ENCODE peak calls at places on chromosomes 11 and 22, in four cellular contexts. One of them, this sample, is unnamed.

GRCh38 chr22:45930324-45930723 is 46.6 kb downstream of the WNT7B start:
- DNase-seq in aorta: no peak
- DNase-seq in breast epithelium: no peak
- DNase-seq in pancreas: no peak
- DNase-seq in this sample: no peak

GRCh38 chr11:79809487-79809886 is 368.7 kb upstream of the TENM4 start:
- DNase-seq in aorta: no peak
- DNase-seq in breast epithelium: no peak
- DNase-seq in pancreas: no peak
- DNase-seq in this sample: no peak

GRCh38 chr22:36344106-36344827 is 43.5 kb downstream of the MYH9 start:
- DNase-seq in pancreas: no peak
- DNase-seq in breast epithelium: no peak
- DNase-seq in aorta: no peak
- DNase-seq in this sample: peak; percentile 71

GRCh38 chr22:36064358-36064757 is 35.7 kb upstream of the RBFOX2 start:
- DNase-seq in aorta: no peak
- DNase-seq in breast epithelium: no peak
- DNase-seq in pancreas: no peak
- DNase-seq in this sample: no peak

GRCh38 chr11:116109228-116109627 is 605.0 kb upstream of the CADM1 start:
- DNase-seq in pancreas: no peak
- DNase-seq in breast epithelium: no peak
- DNase-seq in aorta: no peak
- DNase-seq in this sample: no peak

GRCh38 chr22:38291201-38291777 is 18.5 kb upstream of the TMEM184B start:
- DNase-seq in pancreas: no peak
- DNase-seq in aorta: no peak
- DNase-seq in breast epithelium: no peak
- DNase-seq in this sample: no peak

GRCh38 chr11:65431452-65432132 is 9.0 kb downstream of the NEAT1 start:
- DNase-seq in aorta: no peak
- DNase-seq in breast epithelium: peak; percentile 18
- DNase-seq in pancreas: no peak
- DNase-seq in this sample: no peak

GRCh38 chr22:44413211-44413610 is 84.8 kb downstream of the RTL6 start:
- DNase-seq in pancreas: no peak
- DNase-seq in breast epithelium: no peak
- DNase-seq in aorta: peak; percentile 19
- DNase-seq in this sample: peak; percentile 29

GRCh38 chr11:69358398-69359080 is 64.6 kb downstream of the MYEOV start:
- DNase-seq in aorta: no peak
- DNase-seq in breast epithelium: no peak
- DNase-seq in pancreas: no peak
- DNase-seq in this sample: no peak

GRCh38 chr11:69218271-69218682 is 62.5 kb downstream of the SMIM38 start:
- DNase-seq in pancreas: no peak
- DNase-seq in aorta: no peak
- DNase-seq in breast epithelium: no peak
- DNase-seq in this sample: no peak

GRCh38 chr11:46917109-46918086 is 952 bp downstream of the LRP4 start:
- DNase-seq in pancreas: no peak
- DNase-seq in aorta: no peak
- DNase-seq in breast epithelium: no peak
- DNase-seq in this sample: no peak

GRCh38 chr11:118370774-118371173 is 11.4 kb downstream of the UBE4A start:
- DNase-seq in breast epithelium: no peak
- DNase-seq in pancreas: no peak
- DNase-seq in aorta: no peak
- DNase-seq in this sample: no peak

GRCh38 chr11:108758458-108758857 is 93.6 kb downstream of the DDX10 start:
- DNase-seq in aorta: no peak
- DNase-seq in breast epithelium: no peak
- DNase-seq in pancreas: no peak
- DNase-seq in this sample: no peak

GRCh38 chr11:69013009-69013951 is at the start of gene MRGPRF:
- DNase-seq in aorta: peak; percentile 99
- DNase-seq in pancreas: peak; percentile 59
- DNase-seq in breast epithelium: peak; percentile 67
- DNase-seq in this sample: peak; percentile 58

GRCh38 chr11:17719028-17719939 is at the start of gene MYOD1:
- DNase-seq in aorta: no peak
- DNase-seq in pancreas: no peak
- DNase-seq in breast epithelium: no peak
- DNase-seq in this sample: no peak

GRCh38 chr11:76888989-76889388 is 28.3 kb downstream of the ACER3 start:
- DNase-seq in pancreas: no peak
- DNase-seq in breast epithelium: no peak
- DNase-seq in aorta: no peak
- DNase-seq in this sample: no peak

GRCh38 chr11:66967670-66968425 is 7.3 kb upstream of the C11orf86 start:
- DNase-seq in pancreas: no peak
- DNase-seq in breast epithelium: no peak
- DNase-seq in aorta: no peak
- DNase-seq in this sample: no peak

GRCh38 chr11:62546937-62547625 is 475 bp upstream of the AHNAK start:
- DNase-seq in breast epithelium: peak; percentile 60
- DNase-seq in aorta: peak; percentile 80
- DNase-seq in pancreas: peak; percentile 47
- DNase-seq in this sample: no peak

GRCh38 chr22:30655532-30655931 is 12.1 kb downstream of the DUSP18 start:
- DNase-seq in aorta: no peak
- DNase-seq in pancreas: no peak
- DNase-seq in breast epithelium: no peak
- DNase-seq in this sample: no peak

GRCh38 chr11:71189768-71190315 is 62.5 kb downstream of the SHANK2 start:
- DNase-seq in breast epithelium: no peak
- DNase-seq in pancreas: no peak
- DNase-seq in aorta: peak; percentile 64
- DNase-seq in this sample: no peak

GRCh38 chr11:48354013-48354412 is 12.3 kb downstream of the OR4C5 start:
- DNase-seq in pancreas: no peak
- DNase-seq in breast epithelium: no peak
- DNase-seq in aorta: no peak
- DNase-seq in this sample: no peak

GRCh38 chr22:17359501-17359900 is 9.8 kb upstream of the CECR2 start:
- DNase-seq in pancreas: no peak
- DNase-seq in aorta: no peak
- DNase-seq in breast epithelium: no peak
- DNase-seq in this sample: no peak

GRCh38 chr11:10375280-10376048 is 70.6 kb downstream of the ADM start:
- DNase-seq in breast epithelium: no peak
- DNase-seq in aorta: no peak
- DNase-seq in pancreas: no peak
- DNase-seq in this sample: no peak

GRCh38 chr11:95296621-95297025 is 65.6 kb upstream of the SESN3 start:
- DNase-seq in breast epithelium: no peak
- DNase-seq in pancreas: no peak
- DNase-seq in aorta: no peak
- DNase-seq in this sample: no peak

GRCh38 chr11:116281173-116282160 is 491.3 kb downstream of the BUD13 start:
- DNase-seq in breast epithelium: no peak
- DNase-seq in aorta: no peak
- DNase-seq in pancreas: no peak
- DNase-seq in this sample: no peak

GRCh38 chr22:24494535-24495364 is at the start of gene UPB1:
- DNase-seq in pancreas: no peak
- DNase-seq in breast epithelium: no peak
- DNase-seq in aorta: no peak
- DNase-seq in this sample: no peak
- H3K4me3 ChIP-seq in pancreas: peak within 1 kb of the TSS; percentile 38
- H3K4me3 ChIP-seq in breast epithelium: peak within 1 kb of the TSS; percentile 11
- H3K4me3 ChIP-seq in aorta: no peak within 1 kb of the TSS
- H3K4me3 ChIP-seq in this sample: no peak within 1 kb of the TSS

DNA sequence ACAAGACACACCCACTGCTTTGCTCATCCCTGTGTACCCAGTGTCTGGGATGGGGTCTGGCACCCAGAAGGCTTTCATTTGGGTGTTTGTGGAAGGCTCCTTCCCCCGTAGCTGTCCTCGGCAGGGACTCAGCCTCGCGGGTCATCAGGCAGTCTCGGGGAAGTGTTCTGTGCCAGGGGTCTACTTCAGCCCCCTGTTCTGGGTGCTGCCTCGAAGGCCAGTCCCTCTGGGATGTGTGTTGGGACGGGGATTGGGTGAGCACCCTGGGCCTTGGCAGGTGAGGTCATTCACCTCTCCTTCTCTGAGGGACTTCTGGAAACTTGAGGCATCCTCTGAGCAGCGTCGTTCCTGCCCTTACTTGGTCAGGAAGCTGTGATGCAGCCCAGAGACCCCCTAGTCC is 65.5 kb downstream of the RPUSD4 start:
- DNase-seq in pancreas: no peak
- DNase-seq in aorta: peak; percentile 17
- DNase-seq in breast epithelium: no peak
- DNase-seq in this sample: no peak
- H3K27ac ChIP-seq in pancreas: no peak overlapping the region
- H3K27ac ChIP-seq in aorta: no peak overlapping the region
- H3K27ac ChIP-seq in breast epithelium: no peak overlapping the region
- H3K27ac ChIP-seq in this sample: no peak overlapping the region

GRCh38 chr11:32426819-32427615 is 8.3 kb downstream of the WT1 start:
- DNase-seq in pancreas: no peak
- DNase-seq in breast epithelium: no peak
- DNase-seq in aorta: no peak
- DNase-seq in this sample: no peak
- H3K4me3 ChIP-seq in pancreas: no peak overlapping the region
- H3K4me3 ChIP-seq in breast epithelium: no peak overlapping the region
- H3K4me3 ChIP-seq in aorta: no peak overlapping the region
- H3K4me3 ChIP-seq in this sample: no peak overlapping the region

DNA sequence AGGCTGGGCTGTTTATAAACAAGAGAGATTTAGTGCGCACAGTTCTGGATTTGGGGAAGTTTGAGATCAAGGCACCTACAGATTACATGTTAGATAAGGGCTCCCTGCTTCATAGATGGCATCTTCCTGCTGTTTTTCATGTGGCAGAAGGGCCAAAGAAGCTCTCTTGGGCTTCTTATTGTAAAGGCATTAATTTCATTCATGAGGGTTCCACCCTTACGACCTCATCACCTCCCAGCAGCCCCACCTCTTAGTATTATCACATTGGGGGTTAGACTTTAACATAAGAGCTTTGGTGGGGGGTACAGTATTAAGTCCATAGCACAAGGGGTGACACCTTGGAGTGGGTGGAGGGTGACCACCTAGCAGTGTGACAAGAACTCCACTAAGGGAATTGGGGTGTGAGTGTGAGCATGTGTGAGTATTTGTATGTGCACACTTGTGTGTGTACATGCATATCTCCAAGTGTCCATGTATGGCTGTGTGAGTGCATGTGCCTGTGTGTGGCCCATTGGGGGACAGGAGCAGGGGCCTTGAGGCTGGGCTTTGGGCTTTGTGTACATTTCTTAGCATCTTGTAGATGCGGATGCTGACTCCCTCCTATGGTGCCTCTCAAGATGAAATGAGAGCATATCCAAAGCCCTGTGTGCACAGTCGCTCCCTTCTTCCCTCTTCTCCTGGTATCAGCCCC is 42.7 kb downstream of the BCR start:
- DNase-seq in breast epithelium: no peak
- DNase-seq in pancreas: no peak
- DNase-seq in aorta: peak; percentile 9
- DNase-seq in this sample: no peak
- H3K27ac ChIP-seq in breast epithelium: peak overlapping the region; percentile 17
- H3K27ac ChIP-seq in pancreas: no peak overlapping the region
- H3K27ac ChIP-seq in aorta: no peak overlapping the region
- H3K27ac ChIP-seq in this sample: no peak overlapping the region

GRCh38 chr11:394034-394857 is at the start of gene PKP3:
- DNase-seq in breast epithelium: peak; percentile 89
- DNase-seq in pancreas: peak; percentile 92
- DNase-seq in aorta: no peak
- DNase-seq in this sample: no peak
- H3K4me3 ChIP-seq in breast epithelium: no peak within 1 kb of the TSS
- H3K4me3 ChIP-seq in pancreas: peak within 1 kb of the TSS; percentile 77
- H3K4me3 ChIP-seq in aorta: no peak within 1 kb of the TSS
- H3K4me3 ChIP-seq in this sample: no peak within 1 kb of the TSS

GRCh38 chr22:25235547-25236290 is 16.3 kb downstream of the CRYBB2 start:
- DNase-seq in aorta: peak; percentile 90
- DNase-seq in breast epithelium: peak; percentile 27
- DNase-seq in pancreas: peak; percentile 87
- DNase-seq in this sample: peak; percentile 58

GRCh38 chr22:25237503-25237902 is 18.1 kb downstream of the CRYBB2 start:
- DNase-seq in pancreas: no peak
- DNase-seq in breast epithelium: no peak
- DNase-seq in aorta: no peak
- DNase-seq in this sample: no peak

GRCh38 chr22:25228822-25229221 is 9.4 kb downstream of the CRYBB2 start:
- DNase-seq in breast epithelium: no peak
- DNase-seq in aorta: no peak
- DNase-seq in pancreas: no peak
- DNase-seq in this sample: no peak

GRCh38 chr22:25236417-25236816 is 17.0 kb downstream of the CRYBB2 start:
- DNase-seq in aorta: no peak
- DNase-seq in breast epithelium: no peak
- DNase-seq in pancreas: no peak
- DNase-seq in this sample: no peak

GRCh38 chr22:25232301-25232700 is 12.9 kb downstream of the CRYBB2 start:
- DNase-seq in aorta: no peak
- DNase-seq in breast epithelium: no peak
- DNase-seq in pancreas: no peak
- DNase-seq in this sample: no peak
- H3K27ac ChIP-seq in aorta: no peak overlapping the region
- H3K27ac ChIP-seq in breast epithelium: no peak overlapping the region
- H3K27ac ChIP-seq in pancreas: no peak overlapping the region
- H3K27ac ChIP-seq in this sample: no peak overlapping the region

This sample was measured in dorsolateral prefrontal cortex.